ENCODE peak calls at places on chromosomes 12 and 14, in nine cellular contexts. One of them, this sample, is unnamed.

GRCh38 chr14:20327005-20327869 is 5.8 kb downstream of the CCNB1IP1 start:
- DNase-seq in neural progenitor cell: peak; percentile 65
- DNase-seq in pancreas: no peak
- DNase-seq in endothelial cell of umbilical vein: peak; percentile 75
- DNase-seq in vagina: no peak
- DNase-seq in prostate gland: peak; percentile 32
- DNase-seq in aorta: no peak
- DNase-seq in dorsolateral prefrontal cortex: no peak
- DNase-seq in ovary: no peak
- DNase-seq in this sample: no peak

GRCh38 chr12:110743571-110744093 is 941 bp upstream of the PPP1CC start:
- DNase-seq in vagina: no peak
- DNase-seq in endothelial cell of umbilical vein: no peak
- DNase-seq in aorta: peak; percentile 78
- DNase-seq in prostate gland: no peak
- DNase-seq in dorsolateral prefrontal cortex: peak; percentile 67
- DNase-seq in neural progenitor cell: peak; percentile 38
- DNase-seq in ovary: peak; percentile 52
- DNase-seq in pancreas: peak; percentile 24
- DNase-seq in this sample: peak; percentile 21

GRCh38 chr12:89173096-89173495 is 179.2 kb downstream of the DUSP6 start:
- DNase-seq in prostate gland: no peak
- DNase-seq in ovary: no peak
- DNase-seq in neural progenitor cell: no peak
- DNase-seq in aorta: no peak
- DNase-seq in vagina: no peak
- DNase-seq in dorsolateral prefrontal cortex: no peak
- DNase-seq in pancreas: no peak
- DNase-seq in endothelial cell of umbilical vein: peak; percentile 50
- DNase-seq in this sample: no peak

GRCh38 chr12:89676935-89677334 is 31.7 kb downstream of the ATP2B1 start:
- DNase-seq in ovary: no peak
- DNase-seq in vagina: no peak
- DNase-seq in pancreas: no peak
- DNase-seq in dorsolateral prefrontal cortex: no peak
- DNase-seq in prostate gland: no peak
- DNase-seq in endothelial cell of umbilical vein: no peak
- DNase-seq in aorta: no peak
- DNase-seq in neural progenitor cell: no peak
- DNase-seq in this sample: no peak

GRCh38 chr12:54025507-54026393 is 2.5 kb upstream of the HOXC6 start:
- DNase-seq in prostate gland: no peak
- DNase-seq in endothelial cell of umbilical vein: no peak
- DNase-seq in vagina: no peak
- DNase-seq in neural progenitor cell: no peak
- DNase-seq in pancreas: no peak
- DNase-seq in aorta: no peak
- DNase-seq in dorsolateral prefrontal cortex: no peak
- DNase-seq in ovary: peak; percentile 41
- DNase-seq in this sample: peak; percentile 31

GRCh38 chr12:122825773-122826724 is 9.2 kb upstream of the HIP1R start:
- DNase-seq in endothelial cell of umbilical vein: peak; percentile 48
- DNase-seq in pancreas: no peak
- DNase-seq in prostate gland: no peak
- DNase-seq in aorta: peak; percentile 59
- DNase-seq in dorsolateral prefrontal cortex: no peak
- DNase-seq in ovary: no peak
- DNase-seq in neural progenitor cell: peak; percentile 39
- DNase-seq in vagina: no peak
- DNase-seq in this sample: no peak

GRCh38 chr14:33655421-33655820 is 295.5 kb downstream of the EGLN3 start:
- DNase-seq in aorta: no peak
- DNase-seq in prostate gland: no peak
- DNase-seq in neural progenitor cell: no peak
- DNase-seq in ovary: no peak
- DNase-seq in dorsolateral prefrontal cortex: no peak
- DNase-seq in vagina: no peak
- DNase-seq in endothelial cell of umbilical vein: peak; percentile 83
- DNase-seq in pancreas: no peak
- DNase-seq in this sample: no peak

GRCh38 chr14:84112589-84112988 is 1417.4 kb upstream of the FLRT2 start:
- DNase-seq in prostate gland: no peak
- DNase-seq in dorsolateral prefrontal cortex: no peak
- DNase-seq in endothelial cell of umbilical vein: peak; percentile 49
- DNase-seq in ovary: no peak
- DNase-seq in vagina: no peak
- DNase-seq in aorta: no peak
- DNase-seq in neural progenitor cell: no peak
- DNase-seq in pancreas: no peak
- DNase-seq in this sample: no peak

GRCh38 chr12:33205986-33206385 is 233.6 kb downstream of the SYT10 start:
- DNase-seq in ovary: no peak
- DNase-seq in dorsolateral prefrontal cortex: no peak
- DNase-seq in aorta: no peak
- DNase-seq in vagina: no peak
- DNase-seq in endothelial cell of umbilical vein: no peak
- DNase-seq in neural progenitor cell: no peak
- DNase-seq in prostate gland: no peak
- DNase-seq in pancreas: no peak
- DNase-seq in this sample: no peak

GRCh38 chr12:46787496-46788055 is 38.2 kb downstream of the SLC38A4 start:
- DNase-seq in vagina: no peak
- DNase-seq in prostate gland: no peak
- DNase-seq in pancreas: no peak
- DNase-seq in ovary: no peak
- DNase-seq in aorta: no peak
- DNase-seq in dorsolateral prefrontal cortex: no peak
- DNase-seq in endothelial cell of umbilical vein: peak; percentile 2
- DNase-seq in neural progenitor cell: no peak
- DNase-seq in this sample: no peak

GRCh38 chr12:96710127-96710745 is 196.8 kb upstream of the NEDD1 start:
- DNase-seq in pancreas: no peak
- DNase-seq in neural progenitor cell: peak; percentile 48
- DNase-seq in ovary: no peak
- DNase-seq in endothelial cell of umbilical vein: no peak
- DNase-seq in vagina: no peak
- DNase-seq in aorta: no peak
- DNase-seq in prostate gland: peak; percentile 45
- DNase-seq in dorsolateral prefrontal cortex: no peak
- DNase-seq in this sample: no peak

GRCh38 chr12:45912774-45913173 is 77.6 kb downstream of the SCAF11 start:
- DNase-seq in aorta: no peak
- DNase-seq in prostate gland: no peak
- DNase-seq in neural progenitor cell: no peak
- DNase-seq in vagina: no peak
- DNase-seq in pancreas: no peak
- DNase-seq in endothelial cell of umbilical vein: peak; percentile 30
- DNase-seq in dorsolateral prefrontal cortex: no peak
- DNase-seq in ovary: no peak
- DNase-seq in this sample: no peak

GRCh38 chr12:8033153-8034044 is 883 bp downstream of the FOXJ2 start:
- DNase-seq in dorsolateral prefrontal cortex: peak; percentile 71
- DNase-seq in ovary: peak; percentile 81
- DNase-seq in endothelial cell of umbilical vein: peak; percentile 54
- DNase-seq in aorta: peak; percentile 85
- DNase-seq in pancreas: peak; percentile 36
- DNase-seq in prostate gland: peak; percentile 64
- DNase-seq in vagina: no peak
- DNase-seq in neural progenitor cell: peak; percentile 62
- DNase-seq in this sample: no peak

GRCh38 chr12:109288571-109288970 is 20.5 kb downstream of the FOXN4 start:
- DNase-seq in endothelial cell of umbilical vein: no peak
- DNase-seq in neural progenitor cell: no peak
- DNase-seq in vagina: no peak
- DNase-seq in prostate gland: no peak
- DNase-seq in aorta: peak; percentile 31
- DNase-seq in pancreas: no peak
- DNase-seq in ovary: no peak
- DNase-seq in dorsolateral prefrontal cortex: no peak
- DNase-seq in this sample: no peak

GRCh38 chr12:18861287-18861858 is 123.5 kb downstream of the CAPZA3 start:
- DNase-seq in neural progenitor cell: no peak
- DNase-seq in ovary: no peak
- DNase-seq in vagina: no peak
- DNase-seq in aorta: no peak
- DNase-seq in pancreas: no peak
- DNase-seq in prostate gland: no peak
- DNase-seq in endothelial cell of umbilical vein: peak; percentile 60
- DNase-seq in dorsolateral prefrontal cortex: no peak
- DNase-seq in this sample: no peak

DNA sequence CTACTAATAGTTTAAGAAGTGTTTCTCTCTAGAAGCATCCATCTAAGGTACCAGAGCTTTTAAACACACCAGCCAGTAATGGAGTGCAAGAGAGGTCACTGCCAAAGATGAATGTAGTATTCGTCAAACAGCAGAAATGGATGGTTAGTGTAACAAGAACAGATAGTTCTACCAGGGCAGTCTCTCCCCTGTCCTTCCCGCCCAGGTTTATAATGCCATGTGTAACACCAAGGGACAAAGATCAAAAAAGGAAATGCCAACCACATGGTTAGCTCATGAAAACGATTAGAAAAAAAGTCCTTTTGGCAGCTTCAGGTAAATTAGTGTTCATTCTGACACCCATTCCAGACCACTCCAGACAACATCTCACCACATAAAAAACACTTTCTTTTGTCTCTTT is 100.9 kb downstream of the RPS29 start:
- DNase-seq in endothelial cell of umbilical vein: no peak
- DNase-seq in dorsolateral prefrontal cortex: no peak
- DNase-seq in aorta: no peak
- DNase-seq in pancreas: no peak
- DNase-seq in neural progenitor cell: no peak
- DNase-seq in ovary: no peak
- DNase-seq in prostate gland: no peak
- DNase-seq in vagina: no peak
- DNase-seq in this sample: no peak
- H3K27ac ChIP-seq in endothelial cell of umbilical vein: no peak overlapping the region
- H3K27ac ChIP-seq in dorsolateral prefrontal cortex: no peak overlapping the region
- H3K27ac ChIP-seq in aorta: no peak overlapping the region
- H3K27ac ChIP-seq in pancreas: no peak overlapping the region
- H3K27ac ChIP-seq in neural progenitor cell: no peak overlapping the region
- H3K27ac ChIP-seq in ovary: no peak overlapping the region
- H3K27ac ChIP-seq in prostate gland: no peak overlapping the region
- H3K27ac ChIP-seq in vagina: no peak overlapping the region
- H3K27ac ChIP-seq in this sample: no peak overlapping the region

GRCh38 chr14:77717608-77718305 is 9.9 kb downstream of the SLIRP start:
- DNase-seq in aorta: no peak
- DNase-seq in ovary: no peak
- DNase-seq in prostate gland: no peak
- DNase-seq in neural progenitor cell: no peak
- DNase-seq in pancreas: no peak
- DNase-seq in vagina: no peak
- DNase-seq in endothelial cell of umbilical vein: no peak
- DNase-seq in dorsolateral prefrontal cortex: no peak
- DNase-seq in this sample: no peak

GRCh38 chr14:77721437-77721836 is 13.5 kb downstream of the SLIRP start:
- DNase-seq in vagina: no peak
- DNase-seq in prostate gland: no peak
- DNase-seq in pancreas: no peak
- DNase-seq in aorta: no peak
- DNase-seq in dorsolateral prefrontal cortex: no peak
- DNase-seq in endothelial cell of umbilical vein: no peak
- DNase-seq in ovary: no peak
- DNase-seq in neural progenitor cell: no peak
- DNase-seq in this sample: no peak

DNA sequence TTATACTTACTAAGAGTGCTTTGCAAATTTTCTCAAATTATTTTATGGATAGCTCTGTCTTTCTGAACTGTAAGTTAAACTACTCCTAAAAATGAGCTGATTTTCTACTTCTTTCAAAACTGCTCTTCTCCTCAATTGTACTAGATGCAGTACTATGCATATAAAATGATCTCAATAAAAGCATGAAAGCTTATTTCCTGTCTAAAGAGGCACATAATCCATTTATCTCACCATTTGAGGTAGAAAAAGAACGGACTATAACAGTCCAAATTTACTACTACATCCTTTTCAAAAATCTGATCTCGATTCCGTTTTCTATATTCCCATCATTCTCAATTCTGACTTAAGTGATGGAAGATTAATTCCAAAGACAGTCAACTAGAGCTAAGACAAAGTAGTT is 14.4 kb downstream of the SLIRP start:
- DNase-seq in pancreas: no peak
- DNase-seq in prostate gland: no peak
- DNase-seq in dorsolateral prefrontal cortex: no peak
- DNase-seq in vagina: no peak
- DNase-seq in endothelial cell of umbilical vein: no peak
- DNase-seq in ovary: no peak
- DNase-seq in neural progenitor cell: no peak
- DNase-seq in aorta: no peak
- DNase-seq in this sample: no peak
- H3K27ac ChIP-seq in pancreas: no peak overlapping the region
- H3K27ac ChIP-seq in prostate gland: no peak overlapping the region
- H3K27ac ChIP-seq in dorsolateral prefrontal cortex: no peak overlapping the region
- H3K27ac ChIP-seq in vagina: no peak overlapping the region
- H3K27ac ChIP-seq in endothelial cell of umbilical vein: no peak overlapping the region
- H3K27ac ChIP-seq in ovary: no peak overlapping the region
- H3K27ac ChIP-seq in neural progenitor cell: no peak overlapping the region
- H3K27ac ChIP-seq in aorta: no peak overlapping the region
- H3K27ac ChIP-seq in this sample: no peak overlapping the region

GRCh38 chr12:114371733-114372132 is 34.2 kb downstream of the TBX5 start:
- DNase-seq in vagina: no peak
- DNase-seq in ovary: no peak
- DNase-seq in dorsolateral prefrontal cortex: no peak
- DNase-seq in prostate gland: no peak
- DNase-seq in endothelial cell of umbilical vein: no peak
- DNase-seq in pancreas: no peak
- DNase-seq in aorta: no peak
- DNase-seq in neural progenitor cell: no peak
- DNase-seq in this sample: no peak

GRCh38 chr12:114368685-114369084 is 37.3 kb downstream of the TBX5 start:
- DNase-seq in neural progenitor cell: no peak
- DNase-seq in prostate gland: no peak
- DNase-seq in aorta: peak; percentile 74
- DNase-seq in ovary: no peak
- DNase-seq in vagina: no peak
- DNase-seq in pancreas: no peak
- DNase-seq in dorsolateral prefrontal cortex: no peak
- DNase-seq in endothelial cell of umbilical vein: no peak
- DNase-seq in this sample: peak; percentile 39

GRCh38 chr12:114369088-114369487 is 36.9 kb downstream of the TBX5 start:
- DNase-seq in dorsolateral prefrontal cortex: no peak
- DNase-seq in ovary: no peak
- DNase-seq in aorta: no peak
- DNase-seq in prostate gland: no peak
- DNase-seq in pancreas: no peak
- DNase-seq in vagina: no peak
- DNase-seq in neural progenitor cell: no peak
- DNase-seq in endothelial cell of umbilical vein: no peak
- DNase-seq in this sample: peak; percentile 19

GRCh38 chr12:114371250-114371649 is 34.7 kb downstream of the TBX5 start:
- DNase-seq in endothelial cell of umbilical vein: no peak
- DNase-seq in vagina: no peak
- DNase-seq in dorsolateral prefrontal cortex: peak; percentile 71
- DNase-seq in aorta: no peak
- DNase-seq in neural progenitor cell: peak; percentile 10
- DNase-seq in ovary: no peak
- DNase-seq in prostate gland: no peak
- DNase-seq in pancreas: no peak
- DNase-seq in this sample: no peak
- H3K27ac ChIP-seq in endothelial cell of umbilical vein: no peak overlapping the region
- H3K27ac ChIP-seq in vagina: no peak overlapping the region
- H3K27ac ChIP-seq in dorsolateral prefrontal cortex: peak overlapping the region; percentile 61
- H3K27ac ChIP-seq in aorta: no peak overlapping the region
- H3K27ac ChIP-seq in neural progenitor cell: no peak overlapping the region
- H3K27ac ChIP-seq in ovary: no peak overlapping the region
- H3K27ac ChIP-seq in prostate gland: no peak overlapping the region
- H3K27ac ChIP-seq in pancreas: no peak overlapping the region
- H3K27ac ChIP-seq in this sample: no peak overlapping the region

GRCh38 chr12:4257442-4257841 is 16.1 kb upstream of the CCND2 start:
- DNase-seq in ovary: no peak
- DNase-seq in vagina: no peak
- DNase-seq in dorsolateral prefrontal cortex: no peak
- DNase-seq in pancreas: no peak
- DNase-seq in neural progenitor cell: no peak
- DNase-seq in prostate gland: no peak
- DNase-seq in endothelial cell of umbilical vein: no peak
- DNase-seq in aorta: no peak
- DNase-seq in this sample: no peak
- H3K27ac ChIP-seq in ovary: no peak overlapping the region
- H3K27ac ChIP-seq in vagina: no peak overlapping the region
- H3K27ac ChIP-seq in dorsolateral prefrontal cortex: no peak overlapping the region
- H3K27ac ChIP-seq in pancreas: no peak overlapping the region
- H3K27ac ChIP-seq in neural progenitor cell: no peak overlapping the region
- H3K27ac ChIP-seq in prostate gland: no peak overlapping the region
- H3K27ac ChIP-seq in endothelial cell of umbilical vein: no peak overlapping the region
- H3K27ac ChIP-seq in aorta: no peak overlapping the region
- H3K27ac ChIP-seq in this sample: no peak overlapping the region

This sample was measured in breast epithelium.